ENCODE peak calls at places on chromosomes 16 and 17, in seven cellular contexts. One of them, this sample, is unnamed.
A peak's percentile ranks its signal among the peaks of the same experiment; 100 is the strongest.

GRCh38 chr16:53841884-53842283 is 137.9 kb downstream of the FTO start:
- DNase-seq in body of pancreas: no peak
- DNase-seq in CD8-positive, alpha-beta T cell: no peak
- DNase-seq in adrenal gland: no peak
- DNase-seq in AG04450: no peak
- DNase-seq in tibial nerve: no peak
- DNase-seq in mammary epithelial cell: no peak
- DNase-seq in this sample: no peak

GRCh38 chr17:40551091-40551873 is 14.0 kb downstream of the CCR7 start:
- DNase-seq in mammary epithelial cell: no peak
- DNase-seq in tibial nerve: peak; percentile 89
- DNase-seq in CD8-positive, alpha-beta T cell: no peak
- DNase-seq in AG04450: peak; percentile 99
- DNase-seq in body of pancreas: peak; percentile 57
- DNase-seq in adrenal gland: peak; percentile 88
- DNase-seq in this sample: peak; percentile 56

GRCh38 chr16:85004587-85005205 is 6.6 kb downstream of the ZDHHC7 start:
- DNase-seq in adrenal gland: no peak
- DNase-seq in CD8-positive, alpha-beta T cell: no peak
- DNase-seq in mammary epithelial cell: peak; percentile 70
- DNase-seq in body of pancreas: peak; percentile 38
- DNase-seq in AG04450: peak; percentile 88
- DNase-seq in tibial nerve: no peak
- DNase-seq in this sample: no peak

GRCh38 chr16:1497014-1497598 is 3.9 kb downstream of the TELO2 start:
- DNase-seq in adrenal gland: no peak
- DNase-seq in AG04450: no peak
- DNase-seq in mammary epithelial cell: no peak
- DNase-seq in body of pancreas: no peak
- DNase-seq in CD8-positive, alpha-beta T cell: no peak
- DNase-seq in tibial nerve: no peak
- DNase-seq in this sample: no peak

GRCh38 chr16:2156025-2156848 is 655 bp downstream of the TRAF7 start:
- DNase-seq in AG04450: no peak
- DNase-seq in CD8-positive, alpha-beta T cell: no peak
- DNase-seq in tibial nerve: peak; percentile 33
- DNase-seq in mammary epithelial cell: peak; percentile 61
- DNase-seq in adrenal gland: no peak
- DNase-seq in body of pancreas: no peak
- DNase-seq in this sample: no peak

GRCh38 chr17:71970312-71970711 is 150.5 kb upstream of the SOX9 start:
- DNase-seq in AG04450: no peak
- DNase-seq in body of pancreas: no peak
- DNase-seq in tibial nerve: no peak
- DNase-seq in CD8-positive, alpha-beta T cell: no peak
- DNase-seq in mammary epithelial cell: peak; percentile 98
- DNase-seq in adrenal gland: no peak
- DNase-seq in this sample: no peak

GRCh38 chr17:80036715-80037477 is 454 bp downstream of the CCDC40 start:
- DNase-seq in CD8-positive, alpha-beta T cell: peak; percentile 5
- DNase-seq in body of pancreas: no peak
- DNase-seq in AG04450: no peak
- DNase-seq in adrenal gland: peak; percentile 52
- DNase-seq in tibial nerve: no peak
- DNase-seq in mammary epithelial cell: peak; percentile 5
- DNase-seq in this sample: no peak

GRCh38 chr16:25747160-25747758 is 55.5 kb downstream of the HS3ST4 start:
- DNase-seq in tibial nerve: no peak
- DNase-seq in AG04450: no peak
- DNase-seq in mammary epithelial cell: no peak
- DNase-seq in adrenal gland: no peak
- DNase-seq in body of pancreas: no peak
- DNase-seq in CD8-positive, alpha-beta T cell: no peak
- DNase-seq in this sample: no peak

GRCh38 chr17:74499992-74500391 is 31.3 kb downstream of the CD300LB start:
- DNase-seq in AG04450: no peak
- DNase-seq in adrenal gland: no peak
- DNase-seq in CD8-positive, alpha-beta T cell: no peak
- DNase-seq in body of pancreas: no peak
- DNase-seq in mammary epithelial cell: no peak
- DNase-seq in tibial nerve: no peak
- DNase-seq in this sample: no peak

GRCh38 chr17:49995055-49995738 is at the start of gene DLX3:
- DNase-seq in adrenal gland: peak; percentile 86
- DNase-seq in tibial nerve: peak; percentile 20
- DNase-seq in mammary epithelial cell: peak; percentile 73
- DNase-seq in AG04450: no peak
- DNase-seq in CD8-positive, alpha-beta T cell: no peak
- DNase-seq in body of pancreas: peak; percentile 81
- DNase-seq in this sample: no peak

GRCh38 chr17:58447039-58447975 is 30.0 kb upstream of the RNF43 start:
- DNase-seq in CD8-positive, alpha-beta T cell: peak; percentile 31
- DNase-seq in tibial nerve: no peak
- DNase-seq in AG04450: peak; percentile 76
- DNase-seq in body of pancreas: peak; percentile 75
- DNase-seq in adrenal gland: peak; percentile 84
- DNase-seq in mammary epithelial cell: peak; percentile 68
- DNase-seq in this sample: no peak

GRCh38 chr17:82118815-82119380 is 20.9 kb upstream of the FASN start:
- DNase-seq in AG04450: no peak
- DNase-seq in mammary epithelial cell: no peak
- DNase-seq in adrenal gland: no peak
- DNase-seq in CD8-positive, alpha-beta T cell: no peak
- DNase-seq in tibial nerve: no peak
- DNase-seq in body of pancreas: no peak
- DNase-seq in this sample: no peak

GRCh38 chr17:9090641-9091096 is 69.4 kb downstream of the NTN1 start:
- DNase-seq in mammary epithelial cell: no peak
- DNase-seq in body of pancreas: no peak
- DNase-seq in tibial nerve: no peak
- DNase-seq in AG04450: no peak
- DNase-seq in CD8-positive, alpha-beta T cell: no peak
- DNase-seq in adrenal gland: no peak
- DNase-seq in this sample: no peak

GRCh38 chr16:31082368-31083045 is 6.2 kb downstream of the PRSS53 start:
- DNase-seq in CD8-positive, alpha-beta T cell: no peak
- DNase-seq in body of pancreas: no peak
- DNase-seq in tibial nerve: no peak
- DNase-seq in adrenal gland: no peak
- DNase-seq in mammary epithelial cell: no peak
- DNase-seq in AG04450: no peak
- DNase-seq in this sample: no peak

GRCh38 chr16:73071131-73071940 is 23.4 kb upstream of the ZFHX3 start:
- DNase-seq in body of pancreas: peak; percentile 78
- DNase-seq in AG04450: no peak
- DNase-seq in mammary epithelial cell: no peak
- DNase-seq in tibial nerve: no peak
- DNase-seq in adrenal gland: peak; percentile 85
- DNase-seq in CD8-positive, alpha-beta T cell: no peak
- DNase-seq in this sample: no peak

GRCh38 chr16:35911899-35912298 is 2452.5 kb downstream of the TP53TG3F start:
- DNase-seq in tibial nerve: no peak
- DNase-seq in body of pancreas: no peak
- DNase-seq in adrenal gland: no peak
- DNase-seq in AG04450: no peak
- DNase-seq in CD8-positive, alpha-beta T cell: no peak
- DNase-seq in mammary epithelial cell: no peak
- DNase-seq in this sample: no peak

GRCh38 chr17:12813680-12814079 is 24.4 kb downstream of the ARHGAP44 start:
- DNase-seq in mammary epithelial cell: no peak
- DNase-seq in AG04450: no peak
- DNase-seq in body of pancreas: no peak
- DNase-seq in tibial nerve: no peak
- DNase-seq in CD8-positive, alpha-beta T cell: no peak
- DNase-seq in adrenal gland: no peak
- DNase-seq in this sample: no peak

GRCh38 chr17:69357701-69358100 is 30.8 kb upstream of the ABCA5 start:
- DNase-seq in tibial nerve: no peak
- DNase-seq in CD8-positive, alpha-beta T cell: no peak
- DNase-seq in body of pancreas: no peak
- DNase-seq in adrenal gland: no peak
- DNase-seq in AG04450: no peak
- DNase-seq in mammary epithelial cell: peak; percentile 10
- DNase-seq in this sample: no peak

GRCh38 chr16:27779719-27780161 is 229.8 kb downstream of the KATNIP start:
- DNase-seq in adrenal gland: no peak
- DNase-seq in mammary epithelial cell: peak; percentile 12
- DNase-seq in AG04450: no peak
- DNase-seq in tibial nerve: peak; percentile 49
- DNase-seq in CD8-positive, alpha-beta T cell: no peak
- DNase-seq in body of pancreas: no peak
- DNase-seq in this sample: no peak

GRCh38 chr16:67605641-67606040 is 39.3 kb upstream of the CARMIL2 start:
- DNase-seq in body of pancreas: no peak
- DNase-seq in mammary epithelial cell: no peak
- DNase-seq in adrenal gland: no peak
- DNase-seq in CD8-positive, alpha-beta T cell: no peak
- DNase-seq in tibial nerve: no peak
- DNase-seq in AG04450: no peak
- DNase-seq in this sample: no peak

GRCh38 chr16:72530434-72530833 is 358.5 kb upstream of the PMFBP1 start:
- DNase-seq in AG04450: no peak
- DNase-seq in mammary epithelial cell: peak; percentile 37
- DNase-seq in CD8-positive, alpha-beta T cell: no peak
- DNase-seq in tibial nerve: no peak
- DNase-seq in adrenal gland: no peak
- DNase-seq in body of pancreas: no peak
- DNase-seq in this sample: no peak

GRCh38 chr17:31825961-31826691 is 32.9 kb downstream of the COPRS start:
- DNase-seq in adrenal gland: no peak
- DNase-seq in CD8-positive, alpha-beta T cell: no peak
- DNase-seq in tibial nerve: no peak
- DNase-seq in AG04450: no peak
- DNase-seq in mammary epithelial cell: peak; percentile 66
- DNase-seq in body of pancreas: no peak
- DNase-seq in this sample: no peak

GRCh38 chr17:38602862-38603785 is 2.6 kb downstream of the SRCIN1 start:
- DNase-seq in adrenal gland: no peak
- DNase-seq in mammary epithelial cell: no peak
- DNase-seq in tibial nerve: no peak
- DNase-seq in AG04450: no peak
- DNase-seq in body of pancreas: no peak
- DNase-seq in CD8-positive, alpha-beta T cell: no peak
- DNase-seq in this sample: no peak

GRCh38 chr17:38605230-38605851 is 411 bp downstream of the SRCIN1 start:
- DNase-seq in adrenal gland: no peak
- DNase-seq in mammary epithelial cell: no peak
- DNase-seq in tibial nerve: no peak
- DNase-seq in CD8-positive, alpha-beta T cell: no peak
- DNase-seq in AG04450: no peak
- DNase-seq in body of pancreas: no peak
- DNase-seq in this sample: no peak

GRCh38 chr17:38603786-38604478 is 1.8 kb downstream of the SRCIN1 start:
- DNase-seq in AG04450: no peak
- DNase-seq in tibial nerve: no peak
- DNase-seq in CD8-positive, alpha-beta T cell: no peak
- DNase-seq in adrenal gland: no peak
- DNase-seq in mammary epithelial cell: no peak
- DNase-seq in body of pancreas: no peak
- DNase-seq in this sample: no peak

GRCh38 chr17:38605852-38606645 is at the start of gene SRCIN1:
- DNase-seq in AG04450: no peak
- DNase-seq in body of pancreas: peak; percentile 72
- DNase-seq in CD8-positive, alpha-beta T cell: peak; percentile 31
- DNase-seq in mammary epithelial cell: peak; percentile 16
- DNase-seq in adrenal gland: peak; percentile 23
- DNase-seq in tibial nerve: no peak
- DNase-seq in this sample: no peak

GRCh38 chr17:38604479-38605229 is 1.1 kb downstream of the SRCIN1 start:
- DNase-seq in body of pancreas: no peak
- DNase-seq in mammary epithelial cell: no peak
- DNase-seq in AG04450: no peak
- DNase-seq in tibial nerve: no peak
- DNase-seq in CD8-positive, alpha-beta T cell: no peak
- DNase-seq in adrenal gland: no peak
- DNase-seq in this sample: no peak
- TF ChIP-seq CTCF in body of pancreas: no peak
- TF ChIP-seq CTCF in mammary epithelial cell: no peak
- TF ChIP-seq CTCF in AG04450: no peak
- TF ChIP-seq CTCF in tibial nerve: no peak
- TF ChIP-seq CTCF in CD8-positive, alpha-beta T cell: no peak
- TF ChIP-seq CTCF in adrenal gland: no peak
- TF ChIP-seq CTCF in this sample: peak; percentile 35

DNA sequence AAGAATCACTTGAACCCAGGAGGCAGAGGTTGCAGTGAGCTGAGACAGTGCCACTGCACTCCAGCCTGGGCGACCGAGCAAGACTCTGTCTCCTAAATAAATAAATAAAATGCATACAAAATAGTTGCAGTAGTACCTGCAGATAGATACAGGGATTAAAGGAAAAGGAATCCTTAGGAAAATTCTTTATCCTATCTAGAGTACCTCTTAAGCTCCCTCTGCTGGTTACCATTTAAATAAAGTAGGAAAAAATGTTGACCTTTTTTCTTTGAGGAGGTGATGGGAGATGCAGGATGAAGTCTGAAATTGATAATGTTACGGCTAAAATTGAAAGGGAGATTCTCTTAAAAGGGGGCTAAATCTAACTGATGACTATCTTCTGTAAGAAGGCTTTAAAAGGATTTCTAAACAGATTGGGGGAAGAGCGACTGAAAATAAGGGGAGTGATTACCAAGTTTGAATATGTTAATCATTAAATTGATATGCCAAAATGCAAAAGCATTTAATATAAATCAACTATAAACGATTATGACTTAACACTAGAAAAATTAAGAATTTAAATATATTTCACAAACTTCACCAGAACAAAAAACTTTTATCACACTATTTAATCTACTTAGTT is 29.4 kb downstream of the C16orf87 start:
- DNase-seq in mammary epithelial cell: no peak
- DNase-seq in CD8-positive, alpha-beta T cell: no peak
- DNase-seq in adrenal gland: no peak
- DNase-seq in tibial nerve: no peak
- DNase-seq in body of pancreas: no peak
- DNase-seq in AG04450: no peak
- DNase-seq in this sample: no peak
- TF ChIP-seq CTCF in mammary epithelial cell: peak; percentile 20
- TF ChIP-seq CTCF in CD8-positive, alpha-beta T cell: no peak
- TF ChIP-seq CTCF in adrenal gland: peak; percentile 40
- TF ChIP-seq CTCF in tibial nerve: no peak
- TF ChIP-seq CTCF in body of pancreas: peak; percentile 28
- TF ChIP-seq CTCF in AG04450: peak; percentile 56
- TF ChIP-seq CTCF in this sample: peak; percentile 87

GRCh38 chr16:82061861-82062525 is 26.9 kb downstream of the HSD17B2 start:
- DNase-seq in adrenal gland: no peak
- DNase-seq in tibial nerve: no peak
- DNase-seq in body of pancreas: no peak
- DNase-seq in CD8-positive, alpha-beta T cell: no peak
- DNase-seq in AG04450: no peak
- DNase-seq in mammary epithelial cell: peak; percentile 30
- DNase-seq in this sample: no peak
- TF ChIP-seq CTCF in adrenal gland: peak; percentile 42
- TF ChIP-seq CTCF in tibial nerve: no peak
- TF ChIP-seq CTCF in body of pancreas: peak; percentile 48
- TF ChIP-seq CTCF in CD8-positive, alpha-beta T cell: no peak
- TF ChIP-seq CTCF in AG04450: peak; percentile 46
- TF ChIP-seq CTCF in mammary epithelial cell: peak; percentile 63
- TF ChIP-seq CTCF in this sample: peak; percentile 73

DNA sequence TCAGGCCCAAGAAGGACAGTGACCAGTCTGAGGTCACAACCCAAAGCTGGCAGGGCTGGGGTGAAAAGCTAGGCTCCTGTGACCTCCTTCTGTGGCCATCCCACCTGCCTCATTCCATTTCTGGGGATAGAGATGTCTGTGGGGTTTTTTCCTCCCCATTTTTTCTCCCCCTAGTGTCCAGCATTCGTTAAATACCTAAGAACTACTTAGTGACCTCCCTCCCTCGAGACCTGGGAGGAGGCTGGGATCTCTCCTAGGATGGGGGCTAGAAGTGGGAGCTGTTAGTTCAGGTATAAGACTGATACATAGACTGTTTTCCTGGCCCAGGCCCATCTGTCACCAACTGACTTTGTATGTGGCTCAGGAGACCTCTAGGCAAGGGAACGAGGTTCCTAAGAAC is 20.5 kb upstream of the STAC2 start:
- DNase-seq in body of pancreas: no peak
- DNase-seq in AG04450: no peak
- DNase-seq in tibial nerve: no peak
- DNase-seq in CD8-positive, alpha-beta T cell: no peak
- DNase-seq in mammary epithelial cell: no peak
- DNase-seq in adrenal gland: no peak
- DNase-seq in this sample: no peak
- TF ChIP-seq CTCF in body of pancreas: no peak
- TF ChIP-seq CTCF in AG04450: peak; percentile 20
- TF ChIP-seq CTCF in tibial nerve: no peak
- TF ChIP-seq CTCF in CD8-positive, alpha-beta T cell: no peak
- TF ChIP-seq CTCF in mammary epithelial cell: no peak
- TF ChIP-seq CTCF in adrenal gland: no peak
- TF ChIP-seq CTCF in this sample: peak; percentile 31

This sample was measured in chondrocyte.